ENCODE peak calls at places on chromosomes 5 and 9, in six cellular contexts. R is GM23338, H is GM12892, K is breast epithelium, J is K562, C is suprapubic skin. X is an unnamed sample.

GRCh38 chr5:135689506-135689905 is 110.7 kb upstream of the CXCL14 start:
- DNase-seq in C (no peak), J (no peak), H (no peak), R (no peak), K (no peak), X (no peak)

GRCh38 chr5:77211013-77211690 is 672 bp downstream of the PDE8B start:
- DNase-seq in K (no peak), R (peak; percentile 78), J (no peak), C (no peak), H (no peak), X (peak; percentile 80)

GRCh38 chr9:87713278-87713989 is 12.5 kb upstream of the CTSL start:
- DNase-seq in H (no peak), J (peak; percentile 73), C (peak; percentile 95), R (peak; percentile 27), K (no peak), X (no peak)

GRCh38 chr5:28877050-28877449 is 1838.7 kb upstream of the CDH9 start:
- DNase-seq in K (no peak), H (no peak), C (no peak), R (no peak), J (no peak), X (no peak)

GRCh38 chr5:40572947-40573346 is 106.8 kb upstream of the PTGER4 start:
- DNase-seq in J (no peak), H (no peak), R (no peak), C (no peak), K (no peak), X (no peak)

GRCh38 chr5:132528866-132529634 is 14.3 kb downstream of the IL5 start:
- DNase-seq in R (no peak), H (no peak), C (no peak), J (peak; percentile 33), K (no peak), X (no peak)

GRCh38 chr9:20419552-20419951 is 202.7 kb downstream of the MLLT3 start:
- DNase-seq in R (no peak), C (no peak), J (no peak), H (no peak), K (no peak), X (no peak)

GRCh38 chr5:141623197-141623596 is 4.4 kb upstream of the DIAPH1 start:
- DNase-seq in R (peak; percentile 34), H (no peak), J (no peak), K (no peak), C (no peak), X (no peak)

GRCh38 chr5:171724771-171725609 is 60.6 kb upstream of the SMIM23 start:
- DNase-seq in H (no peak), J (no peak), R (peak; percentile 8), K (no peak), C (peak; percentile 76), X (no peak)

GRCh38 chr5:84362061-84362720 is 22.5 kb downstream of the EDIL3 start:
- DNase-seq in H (no peak), J (no peak), K (no peak), C (no peak), R (no peak), X (no peak)

GRCh38 chr9:91273853-91274552 is 87.7 kb downstream of the AUH start:
- DNase-seq in K (no peak), H (no peak), J (no peak), R (no peak), C (no peak), X (no peak)

GRCh38 chr5:54538156-54538555 is 20.6 kb downstream of the SNX18 start:
- DNase-seq in R (no peak), C (no peak), H (no peak), J (no peak), K (no peak), X (no peak)

GRCh38 chr5:173472784-173473278 is 143.6 kb downstream of the BOD1 start:
- DNase-seq in C (no peak), K (no peak), H (no peak), R (no peak), J (no peak), X (no peak)

GRCh38 chr9:136044207-136044970 is 50.7 kb downstream of the NACC2 start:
- DNase-seq in R (no peak), H (peak; percentile 12), J (no peak), C (peak; percentile 76), K (no peak), X (no peak)

GRCh38 chr5:133817456-133817855 is 151.0 kb downstream of the C5orf15 start:
- DNase-seq in C (no peak), H (no peak), R (no peak), J (no peak), K (no peak), X (no peak)

GRCh38 chr9:11275158-11275695 is 662.4 kb upstream of the PTPRD start:
- DNase-seq in J (no peak), R (no peak), H (no peak), K (no peak), C (no peak), X (no peak)

GRCh38 chr9:136667217-136667939 is 4.7 kb downstream of the EGFL7 start:
- DNase-seq in C (no peak), H (no peak), K (no peak), R (no peak), J (no peak), X (no peak)

GRCh38 chr9:27280249-27280648 is 16.7 kb downstream of the EQTN start:
- DNase-seq in R (no peak), K (no peak), C (no peak), J (no peak), H (no peak), X (no peak)

DNA sequence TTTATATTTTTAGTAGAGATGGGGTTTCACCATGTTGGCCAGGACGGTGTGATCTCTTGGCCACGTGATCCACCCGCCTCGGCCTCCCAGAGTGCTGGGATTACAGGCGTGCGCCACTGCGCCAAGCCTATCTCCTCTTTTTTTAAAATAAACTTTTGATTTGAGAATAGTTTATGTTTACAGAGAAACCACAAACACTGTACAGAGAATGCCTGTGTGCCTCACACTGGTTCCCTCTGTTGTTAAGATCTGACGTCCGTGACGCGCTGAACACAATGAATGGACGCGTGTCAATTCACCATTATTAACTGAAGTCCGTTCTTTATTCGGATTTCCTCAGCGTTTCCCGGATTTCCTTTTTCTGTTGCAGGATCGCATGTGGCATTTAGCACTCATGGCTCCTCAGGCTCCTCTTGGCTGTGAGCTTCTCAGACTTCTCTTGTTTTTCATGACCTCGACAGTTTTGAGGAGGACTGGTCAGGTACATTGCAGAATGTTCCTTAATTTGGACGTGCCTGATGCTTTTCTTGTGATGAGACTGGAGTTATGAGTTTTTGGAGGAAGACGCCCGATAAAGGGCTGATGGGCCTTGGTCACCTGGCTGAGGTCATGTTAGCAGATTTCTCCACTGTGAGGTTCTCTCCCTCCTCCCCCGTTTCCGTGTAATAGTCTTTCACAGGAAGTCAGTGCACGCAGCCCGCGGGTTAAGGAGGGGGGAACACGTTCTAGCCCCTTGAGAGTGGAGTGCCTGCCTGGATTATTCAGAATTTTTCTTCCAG is 69.6 kb downstream of the ANKRD33B start:
- DNase-seq in H (no peak), R (no peak), K (no peak), C (peak; percentile 63), J (no peak), X (no peak)
- TF ChIP-seq POLR2AphosphoS5 in H (peak; percentile 62), R (no peak), K (no peak), C (no peak), J (no peak), X (peak; percentile 46)

GRCh38 chr9:89398651-89399050 is 80.4 kb downstream of the SECISBP2 start:
- DNase-seq in K (no peak), J (no peak), R (no peak), H (no peak), C (no peak), X (no peak)

GRCh38 chr9:89402695-89403427 is 84.6 kb downstream of the SECISBP2 start:
- DNase-seq in C (no peak), K (no peak), H (no peak), J (no peak), R (no peak), X (no peak)

GRCh38 chr9:89404074-89404473 is 85.8 kb downstream of the SECISBP2 start:
- DNase-seq in K (no peak), H (no peak), J (no peak), R (no peak), C (no peak), X (no peak)

GRCh38 chr9:89397471-89397870 is 79.2 kb downstream of the SECISBP2 start:
- DNase-seq in C (no peak), J (no peak), H (no peak), K (no peak), R (no peak), X (no peak)

DNA sequence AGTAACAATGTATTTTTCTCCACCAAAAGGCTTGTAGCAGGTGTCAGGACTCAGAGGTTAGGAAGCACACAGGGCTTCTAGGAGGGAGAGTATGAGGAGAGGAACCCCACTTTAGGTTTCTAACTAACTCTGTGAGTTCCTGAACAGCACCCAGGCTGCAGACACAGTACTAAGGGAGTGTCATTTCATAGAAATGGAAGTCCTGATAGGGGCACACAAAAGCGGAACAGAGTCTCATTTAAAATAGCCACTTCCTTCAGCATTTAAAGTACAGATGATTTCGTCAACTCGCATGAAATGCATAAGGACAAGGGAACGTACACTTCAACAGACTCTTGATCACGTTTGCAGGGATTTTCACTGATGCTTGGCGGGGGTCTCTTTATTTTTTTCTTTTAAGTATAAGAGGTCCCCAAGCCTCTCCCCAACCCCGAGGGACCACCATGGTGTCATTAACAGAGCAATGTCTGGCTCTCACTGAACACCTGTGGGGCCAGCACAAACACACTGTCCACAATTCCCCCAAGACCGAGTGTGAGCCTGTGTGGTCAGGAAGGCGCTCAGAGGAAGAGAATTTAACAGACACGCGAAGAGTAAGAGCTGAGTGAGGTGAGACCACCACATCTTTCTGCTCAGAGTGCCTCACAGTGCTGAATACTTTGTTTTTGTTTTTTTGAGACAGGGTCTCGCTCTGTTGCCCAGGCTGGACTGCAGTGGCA is 82.3 kb downstream of the SECISBP2 start:
- DNase-seq in H (no peak), K (no peak), C (no peak), J (no peak), R (no peak), X (no peak)
- TF ChIP-seq POLR2AphosphoS5 in H (no peak), K (no peak), C (no peak), J (no peak), R (no peak), X (no peak)

DNA sequence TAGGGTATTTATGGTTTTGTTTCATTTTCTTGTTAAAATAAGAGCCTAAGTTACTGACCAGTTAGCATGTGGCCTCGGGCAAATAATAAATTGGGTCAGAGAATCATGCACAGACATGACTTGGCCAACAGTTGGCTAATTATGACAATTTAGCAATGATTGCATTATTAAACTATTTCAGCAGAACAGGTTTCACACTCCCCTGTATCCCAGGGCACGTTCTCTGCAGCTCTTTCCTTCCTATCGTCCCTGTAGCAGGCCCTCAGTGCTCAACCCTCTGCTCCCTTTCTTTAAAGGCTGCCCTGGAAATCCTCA is 167.9 kb downstream of the TSSK1B start:
- DNase-seq in R (no peak), H (no peak), K (no peak), J (no peak), C (no peak), X (no peak)
- TF ChIP-seq POLR2AphosphoS5 in R (no peak), H (no peak), K (no peak), J (no peak), C (no peak), X (no peak)

GRCh38 chr9:95460627-95461164 is 56.1 kb downstream of the PTCH1 start:
- DNase-seq in R (no peak), K (no peak), C (peak; percentile 67), J (no peak), H (no peak), X (no peak)

GRCh38 chr9:95457769-95458168 is 59.0 kb downstream of the PTCH1 start:
- DNase-seq in K (no peak), C (no peak), R (no peak), H (no peak), J (no peak), X (no peak)

GRCh38 chr9:95459867-95460626 is 56.7 kb downstream of the PTCH1 start:
- DNase-seq in H (no peak), J (no peak), C (no peak), R (no peak), K (no peak), X (no peak)

GRCh38 chr9:95458666-95459065 is 58.1 kb downstream of the PTCH1 start:
- DNase-seq in C (no peak), H (no peak), K (no peak), J (no peak), R (no peak), X (no peak)

GRCh38 chr9:95459218-95459617 is 57.6 kb downstream of the PTCH1 start:
- DNase-seq in H (no peak), C (no peak), K (no peak), R (no peak), J (no peak), X (no peak)
- TF ChIP-seq POLR2AphosphoS5 in H (no peak), C (no peak), K (no peak), R (no peak), J (no peak), X (no peak)

X was measured in upper lobe of left lung.